ENCODE peak calls at places on chromosomes 2 and 18, in six cellular contexts. P, E, O, S, W and D are unnamed samples.

GRCh38 chr18:42909095-42909494 is 206.4 kb downstream of the RIT2 start:
- DNase-seq in E (no peak), P (no peak), W (no peak), S (no peak), O (no peak), D (no peak)

GRCh38 chr2:8481463-8482009 is 200.3 kb upstream of the ID2 start:
- DNase-seq in S (no peak), W (peak; percentile 85), P (no peak), E (no peak), O (no peak), D (no peak)

GRCh38 chr2:192969055-192969454 is 774.3 kb upstream of the TMEFF2 start:
- DNase-seq in S (no peak), P (no peak), E (no peak), W (no peak), O (no peak), D (no peak)

GRCh38 chr2:224689539-224689938 is 26.6 kb downstream of the CCDC195 start:
- DNase-seq in P (no peak), S (no peak), O (no peak), E (no peak), W (no peak), D (no peak)

GRCh38 chr18:31206787-31207381 is 44.2 kb upstream of the DSC1 start:
- DNase-seq in P (peak; percentile 30), W (peak; percentile 47), S (peak; percentile 52), E (peak; percentile 55), O (peak; percentile 86), D (no peak)

GRCh38 chr2:160666677-160667061 is 173.1 kb upstream of the RBMS1 start:
- DNase-seq in E (no peak), S (no peak), O (no peak), W (no peak), P (no peak), D (no peak)

GRCh38 chr2:204046145-204046544 is 109.6 kb downstream of the ICOS start:
- DNase-seq in S (no peak), P (peak; percentile 5), E (no peak), O (no peak), W (no peak), D (peak; percentile 10)

GRCh38 chr2:74444498-74445318 is 3.0 kb upstream of the RTKN start:
- DNase-seq in S (no peak), O (no peak), P (no peak), E (no peak), W (no peak), D (no peak)

GRCh38 chr2:179336782-179337534 is 72.3 kb upstream of the SESTD1 start:
- DNase-seq in E (no peak), S (no peak), P (no peak), O (no peak), W (no peak), D (no peak)

GRCh38 chr2:170812716-170813585 is 3.7 kb upstream of the GAD1 start:
- DNase-seq in O (peak; percentile 82), P (no peak), E (peak; percentile 72), S (peak; percentile 54), W (no peak), D (no peak)

GRCh38 chr18:75293591-75293990 is 83.0 kb downstream of the TSHZ1 start:
- DNase-seq in P (no peak), S (no peak), E (no peak), W (no peak), O (no peak), D (no peak)

GRCh38 chr2:10504370-10504993 is 56.4 kb upstream of the ODC1 start:
- DNase-seq in W (no peak), E (no peak), O (no peak), P (no peak), S (peak; percentile 33), D (no peak)

GRCh38 chr2:3168230-3168891 is 209.3 kb downstream of the EIPR1 start:
- DNase-seq in E (no peak), P (no peak), O (no peak), S (no peak), W (no peak), D (no peak)

GRCh38 chr18:46421973-46422551 is 235.0 kb downstream of the LOXHD1 start:
- DNase-seq in P (no peak), W (no peak), E (no peak), O (no peak), S (no peak), D (no peak)

GRCh38 chr2:72027426-72028161 is 120.1 kb downstream of the CYP26B1 start:
- DNase-seq in W (no peak), E (no peak), P (no peak), S (peak; percentile 45), O (no peak), D (no peak)

GRCh38 chr2:152046940-152047339 is 51.9 kb downstream of the CACNB4 start:
- DNase-seq in E (no peak), O (no peak), W (peak; percentile 87), S (no peak), P (no peak), D (no peak)

GRCh38 chr2:65165595-65165994 is 35.7 kb upstream of the RAB1A start:
- DNase-seq in O (no peak), S (no peak), P (no peak), W (no peak), E (no peak), D (no peak)

GRCh38 chr2:112679484-112679883 is 33.7 kb downstream of the SLC20A1 start:
- DNase-seq in E (no peak), S (no peak), O (no peak), W (no peak), P (no peak), D (no peak)

GRCh38 chr18:59264136-59264571 is 9.1 kb downstream of the RAX start:
- DNase-seq in S (peak; percentile 73), O (no peak), W (no peak), P (no peak), E (no peak), D (no peak)

GRCh38 chr18:9053814-9054213 is 48.7 kb upstream of the NDUFV2 start:
- DNase-seq in E (no peak), W (no peak), P (no peak), O (no peak), S (no peak), D (no peak)

GRCh38 chr18:57585846-57586242 is 658 bp downstream of the FECH start:
- DNase-seq in P (no peak), W (no peak), E (no peak), O (no peak), S (no peak), D (no peak)

GRCh38 chr18:57589162-57589561 is 2.7 kb upstream of the FECH start:
- DNase-seq in W (no peak), O (no peak), P (no peak), E (peak; percentile 57), S (no peak), D (no peak)

GRCh38 chr18:57587262-57587661 is 760 bp upstream of the FECH start:
- DNase-seq in S (no peak), P (no peak), W (no peak), E (peak; percentile 16), O (no peak), D (no peak)

GRCh38 chr18:57585421-57585820 is 1.1 kb downstream of the FECH start:
- DNase-seq in E (no peak), O (no peak), W (no peak), S (no peak), P (no peak), D (no peak)

GRCh38 chr18:57586243-57587049 is at the start of gene FECH:
- DNase-seq in W (no peak), S (peak; percentile 74), E (peak; percentile 66), P (peak; percentile 69), O (peak; percentile 35), D (peak; percentile 73)
- TF ChIP-seq POLR2A in W (peak; percentile 90), S (peak; percentile 60), E (peak; percentile 65), P (no peak), O (peak; percentile 77), D (peak; percentile 73)

GRCh38 chr2:216727346-216728122 is 32.2 kb upstream of the IGFBP5 start:
- DNase-seq in E (no peak), O (no peak), P (no peak), S (no peak), W (no peak), D (no peak)
- TF ChIP-seq POLR2AphosphoS5 in E (no peak), O (no peak), P (no peak), S (no peak), W (no peak), D (no peak)

GRCh38 chr2:109129921-109130725 is 1.1 kb downstream of the SH3RF3 start:
- DNase-seq in O (no peak), E (no peak), W (no peak), S (peak; percentile 53), P (no peak), D (no peak)
- TF ChIP-seq TAF1 in O (no peak), E (no peak), W (no peak), S (no peak), P (no peak), D (no peak)

GRCh38 chr18:22166070-22166972 is 3.1 kb upstream of the GATA6 start:
- DNase-seq in O (no peak), P (no peak), W (no peak), E (no peak), S (peak; percentile 53), D (no peak)
- TF ChIP-seq POLR2A in O (no peak), P (no peak), W (no peak), E (no peak), S (no peak), D (no peak)